ENCODE peak calls at places on chromosomes 2 and 18, in six cellular contexts. One of them, this sample, is unnamed.

GRCh38 chr2:26623541-26624497 is 17.3 kb downstream of the CIB4 start:
- DNase-seq in D341Med: peak
- DNase-seq in ELR: peak
- DNase-seq in stimulated activated CD4-positive, alpha-beta T cell treated with anti-CD3 and anti-CD28 coated beads, Interleukin-12 subunit alpha, Interleukin-12 subunit beta, amount 100 ng/mL, for 48 hours: no peak
- DNase-seq in GF-D8: no peak
- DNase-seq in fibroblast of mammary gland: peak
- DNase-seq in this sample: peak

GRCh38 chr2:191321861-191322662 is 76.9 kb downstream of the MYO1B start:
- DNase-seq in GF-D8: peak
- DNase-seq in D341Med: peak
- DNase-seq in fibroblast of mammary gland: peak
- DNase-seq in ELR: peak
- DNase-seq in stimulated activated CD4-positive, alpha-beta T cell treated with anti-CD3 and anti-CD28 coated beads, Interleukin-12 subunit alpha, Interleukin-12 subunit beta, amount 100 ng/mL, for 48 hours: peak
- DNase-seq in this sample: no peak

GRCh38 chr2:175034728-175035127 is 29.5 kb upstream of the CHN1 start:
- DNase-seq in stimulated activated CD4-positive, alpha-beta T cell treated with anti-CD3 and anti-CD28 coated beads, Interleukin-12 subunit alpha, Interleukin-12 subunit beta, amount 100 ng/mL, for 48 hours: no peak
- DNase-seq in GF-D8: no peak
- DNase-seq in ELR: no peak
- DNase-seq in D341Med: no peak
- DNase-seq in fibroblast of mammary gland: no peak
- DNase-seq in this sample: no peak

GRCh38 chr2:41933585-41934322 is 114.1 kb upstream of the PKDCC start:
- DNase-seq in GF-D8: no peak
- DNase-seq in D341Med: no peak
- DNase-seq in fibroblast of mammary gland: peak
- DNase-seq in stimulated activated CD4-positive, alpha-beta T cell treated with anti-CD3 and anti-CD28 coated beads, Interleukin-12 subunit alpha, Interleukin-12 subunit beta, amount 100 ng/mL, for 48 hours: no peak
- DNase-seq in ELR: peak
- DNase-seq in this sample: no peak

GRCh38 chr18:48106976-48107781 is 176.7 kb upstream of the SMAD2 start:
- DNase-seq in ELR: no peak
- DNase-seq in fibroblast of mammary gland: no peak
- DNase-seq in stimulated activated CD4-positive, alpha-beta T cell treated with anti-CD3 and anti-CD28 coated beads, Interleukin-12 subunit alpha, Interleukin-12 subunit beta, amount 100 ng/mL, for 48 hours: no peak
- DNase-seq in GF-D8: no peak
- DNase-seq in D341Med: no peak
- DNase-seq in this sample: no peak

GRCh38 chr18:6781179-6781714 is 51.7 kb downstream of the ARHGAP28 start:
- DNase-seq in ELR: no peak
- DNase-seq in D341Med: no peak
- DNase-seq in fibroblast of mammary gland: peak
- DNase-seq in stimulated activated CD4-positive, alpha-beta T cell treated with anti-CD3 and anti-CD28 coated beads, Interleukin-12 subunit alpha, Interleukin-12 subunit beta, amount 100 ng/mL, for 48 hours: no peak
- DNase-seq in GF-D8: no peak
- DNase-seq in this sample: no peak

GRCh38 chr18:45920367-45920766 is 46.8 kb downstream of the EPG5 start:
- DNase-seq in ELR: peak
- DNase-seq in D341Med: no peak
- DNase-seq in fibroblast of mammary gland: peak
- DNase-seq in GF-D8: no peak
- DNase-seq in stimulated activated CD4-positive, alpha-beta T cell treated with anti-CD3 and anti-CD28 coated beads, Interleukin-12 subunit alpha, Interleukin-12 subunit beta, amount 100 ng/mL, for 48 hours: no peak
- DNase-seq in this sample: peak

GRCh38 chr2:168254158-168254935 is 7.0 kb upstream of the STK39 start:
- DNase-seq in stimulated activated CD4-positive, alpha-beta T cell treated with anti-CD3 and anti-CD28 coated beads, Interleukin-12 subunit alpha, Interleukin-12 subunit beta, amount 100 ng/mL, for 48 hours: no peak
- DNase-seq in fibroblast of mammary gland: no peak
- DNase-seq in ELR: peak
- DNase-seq in D341Med: no peak
- DNase-seq in GF-D8: no peak
- DNase-seq in this sample: no peak

GRCh38 chr2:98771264-98771663 is 40.3 kb upstream of the MGAT4A start:
- DNase-seq in D341Med: no peak
- DNase-seq in fibroblast of mammary gland: no peak
- DNase-seq in stimulated activated CD4-positive, alpha-beta T cell treated with anti-CD3 and anti-CD28 coated beads, Interleukin-12 subunit alpha, Interleukin-12 subunit beta, amount 100 ng/mL, for 48 hours: no peak
- DNase-seq in GF-D8: no peak
- DNase-seq in ELR: no peak
- DNase-seq in this sample: no peak

GRCh38 chr2:215503381-215503780 is 67.5 kb upstream of the FN1 start:
- DNase-seq in ELR: no peak
- DNase-seq in fibroblast of mammary gland: peak
- DNase-seq in D341Med: no peak
- DNase-seq in stimulated activated CD4-positive, alpha-beta T cell treated with anti-CD3 and anti-CD28 coated beads, Interleukin-12 subunit alpha, Interleukin-12 subunit beta, amount 100 ng/mL, for 48 hours: no peak
- DNase-seq in GF-D8: no peak
- DNase-seq in this sample: no peak

GRCh38 chr18:68797901-68798300 is at the start of gene CCDC102B:
- DNase-seq in stimulated activated CD4-positive, alpha-beta T cell treated with anti-CD3 and anti-CD28 coated beads, Interleukin-12 subunit alpha, Interleukin-12 subunit beta, amount 100 ng/mL, for 48 hours: no peak
- DNase-seq in D341Med: no peak
- DNase-seq in GF-D8: no peak
- DNase-seq in fibroblast of mammary gland: peak
- DNase-seq in ELR: peak
- DNase-seq in this sample: no peak

GRCh38 chr18:33611525-33612135 is 33.6 kb downstream of the ASXL3 start:
- DNase-seq in GF-D8: no peak
- DNase-seq in fibroblast of mammary gland: no peak
- DNase-seq in D341Med: no peak
- DNase-seq in stimulated activated CD4-positive, alpha-beta T cell treated with anti-CD3 and anti-CD28 coated beads, Interleukin-12 subunit alpha, Interleukin-12 subunit beta, amount 100 ng/mL, for 48 hours: no peak
- DNase-seq in ELR: no peak
- DNase-seq in this sample: no peak